ENCODE peak calls at places on chromosomes 4 and X, in ten cellular contexts. One of them, this sample, is unnamed.

GRCh38 chr4:26183017-26183416 is 137.8 kb upstream of the RBPJ start:
- DNase-seq in cerebellum: no peak
- DNase-seq in NCI-H1092: no peak
- DNase-seq in adrenal gland: no peak
- DNase-seq in A172: peak
- DNase-seq in T-helper 9 cell: no peak
- DNase-seq in OCI-LY7: no peak
- DNase-seq in GM12865: no peak
- DNase-seq in astrocyte of the spinal cord: no peak
- DNase-seq in endothelial cell: no peak
- DNase-seq in this sample: no peak

GRCh38 chr4:98728433-98728832 is 70.0 kb upstream of the TSPAN5 start:
- DNase-seq in cerebellum: no peak
- DNase-seq in NCI-H1092: no peak
- DNase-seq in adrenal gland: peak
- DNase-seq in A172: peak
- DNase-seq in T-helper 9 cell: no peak
- DNase-seq in OCI-LY7: no peak
- DNase-seq in GM12865: no peak
- DNase-seq in astrocyte of the spinal cord: peak
- DNase-seq in endothelial cell: peak
- DNase-seq in this sample: peak

GRCh38 chr4:16641971-16642370 is 256.5 kb downstream of the LDB2 start:
- DNase-seq in cerebellum: no peak
- DNase-seq in NCI-H1092: no peak
- DNase-seq in adrenal gland: no peak
- DNase-seq in A172: no peak
- DNase-seq in T-helper 9 cell: no peak
- DNase-seq in OCI-LY7: no peak
- DNase-seq in GM12865: no peak
- DNase-seq in astrocyte of the spinal cord: no peak
- DNase-seq in endothelial cell: no peak
- DNase-seq in this sample: no peak

GRCh38 chr4:176274441-176274840 is 5.4 kb upstream of the ASB5 start:
- DNase-seq in cerebellum: no peak
- DNase-seq in NCI-H1092: no peak
- DNase-seq in adrenal gland: no peak
- DNase-seq in A172: peak
- DNase-seq in T-helper 9 cell: no peak
- DNase-seq in OCI-LY7: no peak
- DNase-seq in GM12865: no peak
- DNase-seq in astrocyte of the spinal cord: peak
- DNase-seq in endothelial cell: no peak
- DNase-seq in this sample: no peak

GRCh38 chr4:144056800-144057199 is 37.6 kb upstream of the GYPB start:
- DNase-seq in cerebellum: no peak
- DNase-seq in NCI-H1092: no peak
- DNase-seq in adrenal gland: no peak
- DNase-seq in A172: no peak
- DNase-seq in T-helper 9 cell: no peak
- DNase-seq in OCI-LY7: no peak
- DNase-seq in GM12865: no peak
- DNase-seq in astrocyte of the spinal cord: no peak
- DNase-seq in endothelial cell: no peak
- DNase-seq in this sample: no peak

GRCh38 chrX:153924149-153924861 is 1.8 kb downstream of the ARHGAP4 start:
- DNase-seq in cerebellum: no peak
- DNase-seq in NCI-H1092: peak
- DNase-seq in adrenal gland: peak
- DNase-seq in A172: peak
- DNase-seq in T-helper 9 cell: peak
- DNase-seq in OCI-LY7: peak
- DNase-seq in GM12865: peak
- DNase-seq in astrocyte of the spinal cord: peak
- DNase-seq in endothelial cell: no peak
- DNase-seq in this sample: peak

GRCh38 chr4:130568746-130569145 is 1472.8 kb downstream of the C4orf33 start:
- DNase-seq in cerebellum: no peak
- DNase-seq in NCI-H1092: no peak
- DNase-seq in adrenal gland: no peak
- DNase-seq in A172: no peak
- DNase-seq in T-helper 9 cell: no peak
- DNase-seq in OCI-LY7: peak
- DNase-seq in GM12865: no peak
- DNase-seq in astrocyte of the spinal cord: peak
- DNase-seq in endothelial cell: no peak
- DNase-seq in this sample: no peak

GRCh38 chr4:1991596-1992434 is 17.0 kb downstream of the NELFA start:
- DNase-seq in cerebellum: peak
- DNase-seq in NCI-H1092: no peak
- DNase-seq in adrenal gland: peak
- DNase-seq in A172: no peak
- DNase-seq in T-helper 9 cell: no peak
- DNase-seq in OCI-LY7: no peak
- DNase-seq in GM12865: no peak
- DNase-seq in astrocyte of the spinal cord: no peak
- DNase-seq in endothelial cell: no peak
- DNase-seq in this sample: no peak

GRCh38 chrX:136766785-136767103 is 14.0 kb downstream of the ARHGEF6 start:
- DNase-seq in cerebellum: no peak
- DNase-seq in NCI-H1092: no peak
- DNase-seq in adrenal gland: no peak
- DNase-seq in A172: no peak
- DNase-seq in T-helper 9 cell: no peak
- DNase-seq in OCI-LY7: no peak
- DNase-seq in GM12865: no peak
- DNase-seq in astrocyte of the spinal cord: no peak
- DNase-seq in endothelial cell: no peak
- DNase-seq in this sample: no peak

GRCh38 chrX:20382518-20383291 is 116.0 kb upstream of the RPS6KA3 start:
- DNase-seq in cerebellum: peak
- DNase-seq in NCI-H1092: no peak
- DNase-seq in adrenal gland: no peak
- DNase-seq in A172: peak
- DNase-seq in T-helper 9 cell: no peak
- DNase-seq in OCI-LY7: no peak
- DNase-seq in GM12865: peak
- DNase-seq in astrocyte of the spinal cord: no peak
- DNase-seq in endothelial cell: no peak
- DNase-seq in this sample: no peak

GRCh38 chr4:123244233-123244632 is 152.4 kb upstream of the SPRY1 start:
- DNase-seq in cerebellum: no peak
- DNase-seq in NCI-H1092: no peak
- DNase-seq in adrenal gland: peak
- DNase-seq in A172: no peak
- DNase-seq in T-helper 9 cell: no peak
- DNase-seq in OCI-LY7: peak
- DNase-seq in GM12865: peak
- DNase-seq in astrocyte of the spinal cord: no peak
- DNase-seq in endothelial cell: no peak
- DNase-seq in this sample: peak